ENCODE peak calls at places on chromosomes 12 and 14, in four cellular contexts. J is HepG2, O is WTC11, K is A549. R is an unnamed sample.

GRCh38 chr14:100882991-100883788 is 20.3 kb downstream of the RTL1 start:
- DNase-seq in O (no peak), J (no peak), K (no peak), R (no peak)

GRCh38 chr14:77488558-77488957 is 10.1 kb downstream of the ISM2 start:
- DNase-seq in K (no peak), J (no peak), O (no peak), R (no peak)

GRCh38 chr14:32027255-32027939 is 49.7 kb upstream of the ARHGAP5 start:
- DNase-seq in J (peak; percentile 56), O (no peak), K (peak; percentile 66), R (no peak)

GRCh38 chr12:18430425-18431048 is 169.2 kb downstream of the PIK3C2G start:
- DNase-seq in J (peak; percentile 24), K (peak; percentile 50), O (peak; percentile 60), R (peak; percentile 34)

GRCh38 chr12:2722806-2723205 is 72.0 kb upstream of the FKBP4 start:
- DNase-seq in J (no peak), O (no peak), K (no peak), R (no peak)

GRCh38 chr14:80136358-80136757 is 74.9 kb downstream of the DIO2 start:
- DNase-seq in K (peak; percentile 53), O (no peak), J (no peak), R (no peak)

GRCh38 chr12:100114574-100114973 is 28.1 kb downstream of the BLTP3B start:
- DNase-seq in J (no peak), K (no peak), O (no peak), R (no peak)

GRCh38 chr12:2168808-2169207 is 116.0 kb downstream of the CACNA1C start:
- DNase-seq in O (no peak), J (peak; percentile 81), K (peak; percentile 42), R (no peak)

GRCh38 chr12:84811291-84811690 is 101.3 kb downstream of the SLC6A15 start:
- DNase-seq in O (no peak), K (no peak), J (no peak), R (no peak)

GRCh38 chr12:120649442-120650248 is 9.2 kb downstream of the CABP1 start:
- DNase-seq in J (no peak), O (peak; percentile 28), K (no peak), R (no peak)

GRCh38 chr14:23056956-23057756 is at the start of gene CDH24:
- DNase-seq in J (no peak), K (peak; percentile 58), O (peak; percentile 80), R (peak; percentile 90)
- TF ChIP-seq NR3C1 in J (no peak), K (no peak), O (no peak), R (no peak)

DNA sequence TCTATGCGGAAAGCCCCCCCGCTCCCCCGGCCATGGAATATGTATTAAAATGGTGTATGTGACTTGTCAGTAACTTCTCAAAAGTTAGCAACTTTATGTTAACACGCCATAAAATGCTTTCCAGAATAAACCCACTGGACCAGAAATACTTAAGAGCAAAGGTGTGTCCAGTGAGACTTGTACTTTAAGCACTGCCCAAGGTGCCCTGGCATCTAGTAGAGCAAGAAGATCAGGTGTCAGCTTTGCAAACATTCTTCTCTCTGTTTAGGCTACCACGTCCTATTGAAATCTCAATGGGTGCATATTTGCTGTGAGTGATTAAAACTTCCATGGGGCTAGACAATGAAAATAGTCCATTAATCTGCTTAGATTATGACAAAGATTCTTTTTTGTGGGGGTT is 201.2 kb downstream of the ESR2 start:
- DNase-seq in J (no peak), O (no peak), K (no peak), R (no peak)
- TF ChIP-seq NR3C1 in J (no peak), O (no peak), K (no peak), R (no peak)

GRCh38 chr12:7131502-7131866 is 1.3 kb downstream of the CLSTN3 start:
- DNase-seq in O (no peak), J (no peak), K (no peak), R (no peak)
- TF ChIP-seq NR3C1 in O (no peak), J (no peak), K (no peak), R (no peak)

GRCh38 chr12:123967121-123967586 is 5.5 kb downstream of the CCDC92 start:
- DNase-seq in K (no peak), O (no peak), J (no peak), R (peak; percentile 35)

GRCh38 chr12:123965382-123965781 is 7.2 kb downstream of the CCDC92 start:
- DNase-seq in K (no peak), J (no peak), O (no peak), R (no peak)

GRCh38 chr12:123962530-123962929 is 10.1 kb downstream of the CCDC92 start:
- DNase-seq in K (no peak), O (no peak), J (no peak), R (no peak)

GRCh38 chr12:123963829-123964228 is 8.8 kb downstream of the CCDC92 start:
- DNase-seq in O (no peak), K (no peak), J (no peak), R (no peak)

GRCh38 chr12:123966596-123966995 is 6.0 kb downstream of the CCDC92 start:
- DNase-seq in J (no peak), O (no peak), K (no peak), R (no peak)
- TF ChIP-seq NR3C1 in J (no peak), O (no peak), K (no peak), R (no peak)

R was measured in K562.